ENCODE peak calls at places on chromosomes 2 and 18, in six cellular contexts. One of them, this sample, is unnamed.

GRCh38 chr2:32262105-32262504 is 2.6 kb downstream of the NLRC4 start:
- ATAC-seq in activated CD4-positive, alpha-beta T cell treated with anti-CD3 and anti-CD28 coated beads for 36 hours: no peak
- ATAC-seq in activated naive CD4-positive, alpha-beta T cell treated with anti-CD3 and anti-CD28 coated beads, Interleukin-2, amount 50 U/mL, for 72 hours: no peak
- ATAC-seq in CD4-positive, alpha-beta T cell: no peak
- ATAC-seq in upper lobe of right lung: peak; percentile 85
- ATAC-seq in stimulated activated naive CD8-positive, alpha-beta T cell treated with anti-CD3 and anti-CD28 coated beads, Interleukin-15, Interleukin-2, amounts not matched to agents 100 U/mL and 50 U/mL, for 24 hours: no peak
- ATAC-seq in this sample: no peak

GRCh38 chr18:74862094-74862493 is 264.4 kb downstream of the ZNF407 start:
- ATAC-seq in activated naive CD4-positive, alpha-beta T cell treated with anti-CD3 and anti-CD28 coated beads, Interleukin-2, amount 50 U/mL, for 72 hours: no peak
- ATAC-seq in CD4-positive, alpha-beta T cell: no peak
- ATAC-seq in stimulated activated naive CD8-positive, alpha-beta T cell treated with anti-CD3 and anti-CD28 coated beads, Interleukin-15, Interleukin-2, amounts not matched to agents 100 U/mL and 50 U/mL, for 24 hours: no peak
- ATAC-seq in upper lobe of right lung: no peak
- ATAC-seq in activated CD4-positive, alpha-beta T cell treated with anti-CD3 and anti-CD28 coated beads for 36 hours: no peak
- ATAC-seq in this sample: no peak

GRCh38 chr18:67805261-67805660 is 288.7 kb upstream of the DSEL start:
- ATAC-seq in upper lobe of right lung: no peak
- ATAC-seq in stimulated activated naive CD8-positive, alpha-beta T cell treated with anti-CD3 and anti-CD28 coated beads, Interleukin-15, Interleukin-2, amounts not matched to agents 100 U/mL and 50 U/mL, for 24 hours: no peak
- ATAC-seq in activated naive CD4-positive, alpha-beta T cell treated with anti-CD3 and anti-CD28 coated beads, Interleukin-2, amount 50 U/mL, for 72 hours: no peak
- ATAC-seq in CD4-positive, alpha-beta T cell: no peak
- ATAC-seq in activated CD4-positive, alpha-beta T cell treated with anti-CD3 and anti-CD28 coated beads for 36 hours: no peak
- ATAC-seq in this sample: no peak

GRCh38 chr18:2376707-2377106 is 194.6 kb downstream of the METTL4 start:
- ATAC-seq in upper lobe of right lung: no peak
- ATAC-seq in CD4-positive, alpha-beta T cell: no peak
- ATAC-seq in stimulated activated naive CD8-positive, alpha-beta T cell treated with anti-CD3 and anti-CD28 coated beads, Interleukin-15, Interleukin-2, amounts not matched to agents 100 U/mL and 50 U/mL, for 24 hours: no peak
- ATAC-seq in activated naive CD4-positive, alpha-beta T cell treated with anti-CD3 and anti-CD28 coated beads, Interleukin-2, amount 50 U/mL, for 72 hours: no peak
- ATAC-seq in activated CD4-positive, alpha-beta T cell treated with anti-CD3 and anti-CD28 coated beads for 36 hours: no peak
- ATAC-seq in this sample: no peak

GRCh38 chr2:120538691-120539420 is 192.9 kb downstream of the INHBB start:
- ATAC-seq in activated naive CD4-positive, alpha-beta T cell treated with anti-CD3 and anti-CD28 coated beads, Interleukin-2, amount 50 U/mL, for 72 hours: no peak
- ATAC-seq in activated CD4-positive, alpha-beta T cell treated with anti-CD3 and anti-CD28 coated beads for 36 hours: no peak
- ATAC-seq in stimulated activated naive CD8-positive, alpha-beta T cell treated with anti-CD3 and anti-CD28 coated beads, Interleukin-15, Interleukin-2, amounts not matched to agents 100 U/mL and 50 U/mL, for 24 hours: no peak
- ATAC-seq in CD4-positive, alpha-beta T cell: no peak
- ATAC-seq in upper lobe of right lung: no peak
- ATAC-seq in this sample: no peak

GRCh38 chr2:12819098-12819465 is 102.3 kb downstream of the TRIB2 start:
- ATAC-seq in activated naive CD4-positive, alpha-beta T cell treated with anti-CD3 and anti-CD28 coated beads, Interleukin-2, amount 50 U/mL, for 72 hours: no peak
- ATAC-seq in stimulated activated naive CD8-positive, alpha-beta T cell treated with anti-CD3 and anti-CD28 coated beads, Interleukin-15, Interleukin-2, amounts not matched to agents 100 U/mL and 50 U/mL, for 24 hours: no peak
- ATAC-seq in activated CD4-positive, alpha-beta T cell treated with anti-CD3 and anti-CD28 coated beads for 36 hours: no peak
- ATAC-seq in upper lobe of right lung: peak; percentile 86
- ATAC-seq in CD4-positive, alpha-beta T cell: no peak
- ATAC-seq in this sample: peak; percentile 92

GRCh38 chr2:185484601-185485000 is 254.0 kb upstream of the FSIP2 start:
- ATAC-seq in activated CD4-positive, alpha-beta T cell treated with anti-CD3 and anti-CD28 coated beads for 36 hours: no peak
- ATAC-seq in stimulated activated naive CD8-positive, alpha-beta T cell treated with anti-CD3 and anti-CD28 coated beads, Interleukin-15, Interleukin-2, amounts not matched to agents 100 U/mL and 50 U/mL, for 24 hours: no peak
- ATAC-seq in upper lobe of right lung: no peak
- ATAC-seq in CD4-positive, alpha-beta T cell: no peak
- ATAC-seq in activated naive CD4-positive, alpha-beta T cell treated with anti-CD3 and anti-CD28 coated beads, Interleukin-2, amount 50 U/mL, for 72 hours: no peak
- ATAC-seq in this sample: no peak

GRCh38 chr2:105144941-105145300 is 96.6 kb upstream of the GPR45 start:
- ATAC-seq in CD4-positive, alpha-beta T cell: no peak
- ATAC-seq in stimulated activated naive CD8-positive, alpha-beta T cell treated with anti-CD3 and anti-CD28 coated beads, Interleukin-15, Interleukin-2, amounts not matched to agents 100 U/mL and 50 U/mL, for 24 hours: peak; percentile 22
- ATAC-seq in activated naive CD4-positive, alpha-beta T cell treated with anti-CD3 and anti-CD28 coated beads, Interleukin-2, amount 50 U/mL, for 72 hours: peak; percentile 47
- ATAC-seq in activated CD4-positive, alpha-beta T cell treated with anti-CD3 and anti-CD28 coated beads for 36 hours: peak; percentile 75
- ATAC-seq in upper lobe of right lung: no peak
- ATAC-seq in this sample: no peak

GRCh38 chr2:229243880-229244560 is 27.1 kb downstream of the PID1 start:
- ATAC-seq in activated naive CD4-positive, alpha-beta T cell treated with anti-CD3 and anti-CD28 coated beads, Interleukin-2, amount 50 U/mL, for 72 hours: no peak
- ATAC-seq in activated CD4-positive, alpha-beta T cell treated with anti-CD3 and anti-CD28 coated beads for 36 hours: no peak
- ATAC-seq in CD4-positive, alpha-beta T cell: no peak
- ATAC-seq in stimulated activated naive CD8-positive, alpha-beta T cell treated with anti-CD3 and anti-CD28 coated beads, Interleukin-15, Interleukin-2, amounts not matched to agents 100 U/mL and 50 U/mL, for 24 hours: no peak
- ATAC-seq in upper lobe of right lung: no peak
- ATAC-seq in this sample: no peak

GRCh38 chr2:60899892-60900249 is 18.5 kb downstream of the REL start:
- ATAC-seq in activated naive CD4-positive, alpha-beta T cell treated with anti-CD3 and anti-CD28 coated beads, Interleukin-2, amount 50 U/mL, for 72 hours: peak; percentile 33
- ATAC-seq in stimulated activated naive CD8-positive, alpha-beta T cell treated with anti-CD3 and anti-CD28 coated beads, Interleukin-15, Interleukin-2, amounts not matched to agents 100 U/mL and 50 U/mL, for 24 hours: peak; percentile 64
- ATAC-seq in CD4-positive, alpha-beta T cell: no peak
- ATAC-seq in activated CD4-positive, alpha-beta T cell treated with anti-CD3 and anti-CD28 coated beads for 36 hours: peak; percentile 66
- ATAC-seq in upper lobe of right lung: no peak
- ATAC-seq in this sample: no peak

GRCh38 chr2:194720461-194720860 is 936.6 kb upstream of the SLC39A10 start:
- ATAC-seq in activated CD4-positive, alpha-beta T cell treated with anti-CD3 and anti-CD28 coated beads for 36 hours: no peak
- ATAC-seq in stimulated activated naive CD8-positive, alpha-beta T cell treated with anti-CD3 and anti-CD28 coated beads, Interleukin-15, Interleukin-2, amounts not matched to agents 100 U/mL and 50 U/mL, for 24 hours: no peak
- ATAC-seq in activated naive CD4-positive, alpha-beta T cell treated with anti-CD3 and anti-CD28 coated beads, Interleukin-2, amount 50 U/mL, for 72 hours: no peak
- ATAC-seq in CD4-positive, alpha-beta T cell: no peak
- ATAC-seq in upper lobe of right lung: no peak
- ATAC-seq in this sample: no peak

GRCh38 chr18:35695803-35696202 is 114.3 kb downstream of the GALNT1 start:
- ATAC-seq in stimulated activated naive CD8-positive, alpha-beta T cell treated with anti-CD3 and anti-CD28 coated beads, Interleukin-15, Interleukin-2, amounts not matched to agents 100 U/mL and 50 U/mL, for 24 hours: no peak
- ATAC-seq in CD4-positive, alpha-beta T cell: no peak
- ATAC-seq in upper lobe of right lung: no peak
- ATAC-seq in activated naive CD4-positive, alpha-beta T cell treated with anti-CD3 and anti-CD28 coated beads, Interleukin-2, amount 50 U/mL, for 72 hours: no peak
- ATAC-seq in activated CD4-positive, alpha-beta T cell treated with anti-CD3 and anti-CD28 coated beads for 36 hours: no peak
- ATAC-seq in this sample: no peak

GRCh38 chr2:150272404-150272803 is 215.1 kb downstream of the RND3 start:
- ATAC-seq in activated naive CD4-positive, alpha-beta T cell treated with anti-CD3 and anti-CD28 coated beads, Interleukin-2, amount 50 U/mL, for 72 hours: no peak
- ATAC-seq in stimulated activated naive CD8-positive, alpha-beta T cell treated with anti-CD3 and anti-CD28 coated beads, Interleukin-15, Interleukin-2, amounts not matched to agents 100 U/mL and 50 U/mL, for 24 hours: no peak
- ATAC-seq in activated CD4-positive, alpha-beta T cell treated with anti-CD3 and anti-CD28 coated beads for 36 hours: no peak
- ATAC-seq in CD4-positive, alpha-beta T cell: no peak
- ATAC-seq in upper lobe of right lung: no peak
- ATAC-seq in this sample: no peak

GRCh38 chr2:235621736-235622135 is 127.9 kb downstream of the AGAP1 start:
- ATAC-seq in activated CD4-positive, alpha-beta T cell treated with anti-CD3 and anti-CD28 coated beads for 36 hours: no peak
- ATAC-seq in activated naive CD4-positive, alpha-beta T cell treated with anti-CD3 and anti-CD28 coated beads, Interleukin-2, amount 50 U/mL, for 72 hours: no peak
- ATAC-seq in upper lobe of right lung: no peak
- ATAC-seq in CD4-positive, alpha-beta T cell: no peak
- ATAC-seq in stimulated activated naive CD8-positive, alpha-beta T cell treated with anti-CD3 and anti-CD28 coated beads, Interleukin-15, Interleukin-2, amounts not matched to agents 100 U/mL and 50 U/mL, for 24 hours: no peak
- ATAC-seq in this sample: no peak

GRCh38 chr2:241120440-241120839 is 18.4 kb upstream of the MTERF4 start:
- ATAC-seq in activated CD4-positive, alpha-beta T cell treated with anti-CD3 and anti-CD28 coated beads for 36 hours: peak; percentile 61
- ATAC-seq in activated naive CD4-positive, alpha-beta T cell treated with anti-CD3 and anti-CD28 coated beads, Interleukin-2, amount 50 U/mL, for 72 hours: no peak
- ATAC-seq in upper lobe of right lung: no peak
- ATAC-seq in stimulated activated naive CD8-positive, alpha-beta T cell treated with anti-CD3 and anti-CD28 coated beads, Interleukin-15, Interleukin-2, amounts not matched to agents 100 U/mL and 50 U/mL, for 24 hours: peak; percentile 34
- ATAC-seq in CD4-positive, alpha-beta T cell: no peak
- ATAC-seq in this sample: no peak

GRCh38 chr2:73076701-73077423 is 5.3 kb upstream of the SFXN5 start:
- ATAC-seq in CD4-positive, alpha-beta T cell: no peak
- ATAC-seq in stimulated activated naive CD8-positive, alpha-beta T cell treated with anti-CD3 and anti-CD28 coated beads, Interleukin-15, Interleukin-2, amounts not matched to agents 100 U/mL and 50 U/mL, for 24 hours: no peak
- ATAC-seq in activated naive CD4-positive, alpha-beta T cell treated with anti-CD3 and anti-CD28 coated beads, Interleukin-2, amount 50 U/mL, for 72 hours: no peak
- ATAC-seq in upper lobe of right lung: no peak
- ATAC-seq in activated CD4-positive, alpha-beta T cell treated with anti-CD3 and anti-CD28 coated beads for 36 hours: no peak
- ATAC-seq in this sample: no peak

GRCh38 chr2:54866868-54867267 is 143.4 kb downstream of the EML6 start:
- ATAC-seq in upper lobe of right lung: no peak
- ATAC-seq in activated CD4-positive, alpha-beta T cell treated with anti-CD3 and anti-CD28 coated beads for 36 hours: peak; percentile 33
- ATAC-seq in stimulated activated naive CD8-positive, alpha-beta T cell treated with anti-CD3 and anti-CD28 coated beads, Interleukin-15, Interleukin-2, amounts not matched to agents 100 U/mL and 50 U/mL, for 24 hours: peak; percentile 52
- ATAC-seq in CD4-positive, alpha-beta T cell: no peak
- ATAC-seq in activated naive CD4-positive, alpha-beta T cell treated with anti-CD3 and anti-CD28 coated beads, Interleukin-2, amount 50 U/mL, for 72 hours: peak; percentile 18
- ATAC-seq in this sample: no peak

GRCh38 chr2:61707984-61708852 is 145.6 kb downstream of the FAM161A start:
- ATAC-seq in activated naive CD4-positive, alpha-beta T cell treated with anti-CD3 and anti-CD28 coated beads, Interleukin-2, amount 50 U/mL, for 72 hours: peak; percentile 87
- ATAC-seq in stimulated activated naive CD8-positive, alpha-beta T cell treated with anti-CD3 and anti-CD28 coated beads, Interleukin-15, Interleukin-2, amounts not matched to agents 100 U/mL and 50 U/mL, for 24 hours: peak; percentile 80
- ATAC-seq in activated CD4-positive, alpha-beta T cell treated with anti-CD3 and anti-CD28 coated beads for 36 hours: peak; percentile 100
- ATAC-seq in upper lobe of right lung: peak; percentile 76
- ATAC-seq in CD4-positive, alpha-beta T cell: no peak
- ATAC-seq in this sample: peak; percentile 55

GRCh38 chr2:30310955-30311354 is 79.6 kb downstream of the LBH start:
- ATAC-seq in stimulated activated naive CD8-positive, alpha-beta T cell treated with anti-CD3 and anti-CD28 coated beads, Interleukin-15, Interleukin-2, amounts not matched to agents 100 U/mL and 50 U/mL, for 24 hours: peak; percentile 51
- ATAC-seq in CD4-positive, alpha-beta T cell: no peak
- ATAC-seq in activated naive CD4-positive, alpha-beta T cell treated with anti-CD3 and anti-CD28 coated beads, Interleukin-2, amount 50 U/mL, for 72 hours: no peak
- ATAC-seq in activated CD4-positive, alpha-beta T cell treated with anti-CD3 and anti-CD28 coated beads for 36 hours: no peak
- ATAC-seq in upper lobe of right lung: no peak
- ATAC-seq in this sample: no peak

GRCh38 chr2:85785871-85786270 is 32.1 kb downstream of the ATOH8 start:
- ATAC-seq in activated CD4-positive, alpha-beta T cell treated with anti-CD3 and anti-CD28 coated beads for 36 hours: no peak
- ATAC-seq in stimulated activated naive CD8-positive, alpha-beta T cell treated with anti-CD3 and anti-CD28 coated beads, Interleukin-15, Interleukin-2, amounts not matched to agents 100 U/mL and 50 U/mL, for 24 hours: no peak
- ATAC-seq in CD4-positive, alpha-beta T cell: no peak
- ATAC-seq in upper lobe of right lung: no peak
- ATAC-seq in activated naive CD4-positive, alpha-beta T cell treated with anti-CD3 and anti-CD28 coated beads, Interleukin-2, amount 50 U/mL, for 72 hours: no peak
- ATAC-seq in this sample: peak; percentile 8

GRCh38 chr2:220221904-220222495 is 594.6 kb downstream of the SLC4A3 start:
- ATAC-seq in CD4-positive, alpha-beta T cell: no peak
- ATAC-seq in activated CD4-positive, alpha-beta T cell treated with anti-CD3 and anti-CD28 coated beads for 36 hours: no peak
- ATAC-seq in stimulated activated naive CD8-positive, alpha-beta T cell treated with anti-CD3 and anti-CD28 coated beads, Interleukin-15, Interleukin-2, amounts not matched to agents 100 U/mL and 50 U/mL, for 24 hours: no peak
- ATAC-seq in upper lobe of right lung: no peak
- ATAC-seq in activated naive CD4-positive, alpha-beta T cell treated with anti-CD3 and anti-CD28 coated beads, Interleukin-2, amount 50 U/mL, for 72 hours: no peak
- ATAC-seq in this sample: no peak

GRCh38 chr18:32324173-32324572 is 134.3 kb downstream of the MEP1B start:
- ATAC-seq in activated CD4-positive, alpha-beta T cell treated with anti-CD3 and anti-CD28 coated beads for 36 hours: no peak
- ATAC-seq in stimulated activated naive CD8-positive, alpha-beta T cell treated with anti-CD3 and anti-CD28 coated beads, Interleukin-15, Interleukin-2, amounts not matched to agents 100 U/mL and 50 U/mL, for 24 hours: no peak
- ATAC-seq in CD4-positive, alpha-beta T cell: no peak
- ATAC-seq in upper lobe of right lung: peak; percentile 31
- ATAC-seq in activated naive CD4-positive, alpha-beta T cell treated with anti-CD3 and anti-CD28 coated beads, Interleukin-2, amount 50 U/mL, for 72 hours: no peak
- ATAC-seq in this sample: peak; percentile 72

GRCh38 chr2:191714925-191715324 is 37.0 kb downstream of the NABP1 start:
- ATAC-seq in activated naive CD4-positive, alpha-beta T cell treated with anti-CD3 and anti-CD28 coated beads, Interleukin-2, amount 50 U/mL, for 72 hours: no peak
- ATAC-seq in CD4-positive, alpha-beta T cell: no peak
- ATAC-seq in stimulated activated naive CD8-positive, alpha-beta T cell treated with anti-CD3 and anti-CD28 coated beads, Interleukin-15, Interleukin-2, amounts not matched to agents 100 U/mL and 50 U/mL, for 24 hours: no peak
- ATAC-seq in upper lobe of right lung: no peak
- ATAC-seq in activated CD4-positive, alpha-beta T cell treated with anti-CD3 and anti-CD28 coated beads for 36 hours: no peak
- ATAC-seq in this sample: no peak

GRCh38 chr18:75250471-75250821 is 39.8 kb downstream of the TSHZ1 start:
- ATAC-seq in upper lobe of right lung: peak; percentile 37
- ATAC-seq in CD4-positive, alpha-beta T cell: no peak
- ATAC-seq in activated CD4-positive, alpha-beta T cell treated with anti-CD3 and anti-CD28 coated beads for 36 hours: no peak
- ATAC-seq in stimulated activated naive CD8-positive, alpha-beta T cell treated with anti-CD3 and anti-CD28 coated beads, Interleukin-15, Interleukin-2, amounts not matched to agents 100 U/mL and 50 U/mL, for 24 hours: no peak
- ATAC-seq in activated naive CD4-positive, alpha-beta T cell treated with anti-CD3 and anti-CD28 coated beads, Interleukin-2, amount 50 U/mL, for 72 hours: no peak
- ATAC-seq in this sample: no peak

GRCh38 chr18:54357082-54357659 is 487 bp downstream of the STARD6 start:
- ATAC-seq in activated naive CD4-positive, alpha-beta T cell treated with anti-CD3 and anti-CD28 coated beads, Interleukin-2, amount 50 U/mL, for 72 hours: no peak
- ATAC-seq in activated CD4-positive, alpha-beta T cell treated with anti-CD3 and anti-CD28 coated beads for 36 hours: peak; percentile 41
- ATAC-seq in upper lobe of right lung: no peak
- ATAC-seq in stimulated activated naive CD8-positive, alpha-beta T cell treated with anti-CD3 and anti-CD28 coated beads, Interleukin-15, Interleukin-2, amounts not matched to agents 100 U/mL and 50 U/mL, for 24 hours: peak; percentile 58
- ATAC-seq in CD4-positive, alpha-beta T cell: peak; percentile 15
- ATAC-seq in this sample: peak; percentile 49

GRCh38 chr2:6896930-6897759 is 19.6 kb downstream of the RSAD2 start:
- ATAC-seq in activated CD4-positive, alpha-beta T cell treated with anti-CD3 and anti-CD28 coated beads for 36 hours: peak; percentile 69
- ATAC-seq in upper lobe of right lung: no peak
- ATAC-seq in CD4-positive, alpha-beta T cell: peak; percentile 49
- ATAC-seq in activated naive CD4-positive, alpha-beta T cell treated with anti-CD3 and anti-CD28 coated beads, Interleukin-2, amount 50 U/mL, for 72 hours: peak; percentile 50
- ATAC-seq in stimulated activated naive CD8-positive, alpha-beta T cell treated with anti-CD3 and anti-CD28 coated beads, Interleukin-15, Interleukin-2, amounts not matched to agents 100 U/mL and 50 U/mL, for 24 hours: no peak
- ATAC-seq in this sample: no peak

GRCh38 chr2:231785822-231786176 is 446 bp upstream of the COPS7B start:
- ATAC-seq in activated CD4-positive, alpha-beta T cell treated with anti-CD3 and anti-CD28 coated beads for 36 hours: no peak
- ATAC-seq in CD4-positive, alpha-beta T cell: no peak
- ATAC-seq in activated naive CD4-positive, alpha-beta T cell treated with anti-CD3 and anti-CD28 coated beads, Interleukin-2, amount 50 U/mL, for 72 hours: no peak
- ATAC-seq in stimulated activated naive CD8-positive, alpha-beta T cell treated with anti-CD3 and anti-CD28 coated beads, Interleukin-15, Interleukin-2, amounts not matched to agents 100 U/mL and 50 U/mL, for 24 hours: no peak
- ATAC-seq in upper lobe of right lung: no peak
- ATAC-seq in this sample: no peak

GRCh38 chr18:54822872-54823845 is 5.1 kb upstream of the RAB27B start:
- ATAC-seq in activated naive CD4-positive, alpha-beta T cell treated with anti-CD3 and anti-CD28 coated beads, Interleukin-2, amount 50 U/mL, for 72 hours: no peak
- ATAC-seq in stimulated activated naive CD8-positive, alpha-beta T cell treated with anti-CD3 and anti-CD28 coated beads, Interleukin-15, Interleukin-2, amounts not matched to agents 100 U/mL and 50 U/mL, for 24 hours: no peak
- ATAC-seq in CD4-positive, alpha-beta T cell: no peak
- ATAC-seq in activated CD4-positive, alpha-beta T cell treated with anti-CD3 and anti-CD28 coated beads for 36 hours: no peak
- ATAC-seq in upper lobe of right lung: peak; percentile 53
- ATAC-seq in this sample: no peak

GRCh38 chr2:138124521-138124920 is 160.2 kb downstream of the HNMT start:
- ATAC-seq in stimulated activated naive CD8-positive, alpha-beta T cell treated with anti-CD3 and anti-CD28 coated beads, Interleukin-15, Interleukin-2, amounts not matched to agents 100 U/mL and 50 U/mL, for 24 hours: no peak
- ATAC-seq in CD4-positive, alpha-beta T cell: no peak
- ATAC-seq in activated naive CD4-positive, alpha-beta T cell treated with anti-CD3 and anti-CD28 coated beads, Interleukin-2, amount 50 U/mL, for 72 hours: no peak
- ATAC-seq in upper lobe of right lung: no peak
- ATAC-seq in activated CD4-positive, alpha-beta T cell treated with anti-CD3 and anti-CD28 coated beads for 36 hours: no peak
- ATAC-seq in this sample: no peak

GRCh38 chr2:25305197-25305596 is 36.5 kb downstream of the DNMT3A start:
- ATAC-seq in activated CD4-positive, alpha-beta T cell treated with anti-CD3 and anti-CD28 coated beads for 36 hours: no peak
- ATAC-seq in activated naive CD4-positive, alpha-beta T cell treated with anti-CD3 and anti-CD28 coated beads, Interleukin-2, amount 50 U/mL, for 72 hours: no peak
- ATAC-seq in upper lobe of right lung: no peak
- ATAC-seq in stimulated activated naive CD8-positive, alpha-beta T cell treated with anti-CD3 and anti-CD28 coated beads, Interleukin-15, Interleukin-2, amounts not matched to agents 100 U/mL and 50 U/mL, for 24 hours: no peak
- ATAC-seq in CD4-positive, alpha-beta T cell: peak; percentile 61
- ATAC-seq in this sample: no peak

GRCh38 chr2:75424936-75425619 is 135.7 kb downstream of the EVA1A start:
- ATAC-seq in upper lobe of right lung: peak; percentile 85
- ATAC-seq in activated naive CD4-positive, alpha-beta T cell treated with anti-CD3 and anti-CD28 coated beads, Interleukin-2, amount 50 U/mL, for 72 hours: no peak
- ATAC-seq in CD4-positive, alpha-beta T cell: no peak
- ATAC-seq in activated CD4-positive, alpha-beta T cell treated with anti-CD3 and anti-CD28 coated beads for 36 hours: no peak
- ATAC-seq in stimulated activated naive CD8-positive, alpha-beta T cell treated with anti-CD3 and anti-CD28 coated beads, Interleukin-15, Interleukin-2, amounts not matched to agents 100 U/mL and 50 U/mL, for 24 hours: no peak
- ATAC-seq in this sample: no peak

GRCh38 chr18:57004366-57005121 is 142.3 kb upstream of the BOD1L2 start:
- ATAC-seq in activated naive CD4-positive, alpha-beta T cell treated with anti-CD3 and anti-CD28 coated beads, Interleukin-2, amount 50 U/mL, for 72 hours: peak; percentile 99
- ATAC-seq in activated CD4-positive, alpha-beta T cell treated with anti-CD3 and anti-CD28 coated beads for 36 hours: peak; percentile 96
- ATAC-seq in upper lobe of right lung: peak; percentile 39
- ATAC-seq in stimulated activated naive CD8-positive, alpha-beta T cell treated with anti-CD3 and anti-CD28 coated beads, Interleukin-15, Interleukin-2, amounts not matched to agents 100 U/mL and 50 U/mL, for 24 hours: peak; percentile 96
- ATAC-seq in CD4-positive, alpha-beta T cell: peak; percentile 55
- ATAC-seq in this sample: no peak

GRCh38 chr2:143140864-143141637 is 11.8 kb downstream of the ARHGAP15 start:
- ATAC-seq in CD4-positive, alpha-beta T cell: no peak
- ATAC-seq in activated CD4-positive, alpha-beta T cell treated with anti-CD3 and anti-CD28 coated beads for 36 hours: peak; percentile 63
- ATAC-seq in upper lobe of right lung: peak; percentile 81
- ATAC-seq in stimulated activated naive CD8-positive, alpha-beta T cell treated with anti-CD3 and anti-CD28 coated beads, Interleukin-15, Interleukin-2, amounts not matched to agents 100 U/mL and 50 U/mL, for 24 hours: peak; percentile 65
- ATAC-seq in activated naive CD4-positive, alpha-beta T cell treated with anti-CD3 and anti-CD28 coated beads, Interleukin-2, amount 50 U/mL, for 72 hours: peak; percentile 69
- ATAC-seq in this sample: no peak

GRCh38 chr2:25417715-25418369 is 76.1 kb upstream of the DNMT3A start:
- ATAC-seq in activated CD4-positive, alpha-beta T cell treated with anti-CD3 and anti-CD28 coated beads for 36 hours: no peak
- ATAC-seq in stimulated activated naive CD8-positive, alpha-beta T cell treated with anti-CD3 and anti-CD28 coated beads, Interleukin-15, Interleukin-2, amounts not matched to agents 100 U/mL and 50 U/mL, for 24 hours: no peak
- ATAC-seq in CD4-positive, alpha-beta T cell: no peak
- ATAC-seq in activated naive CD4-positive, alpha-beta T cell treated with anti-CD3 and anti-CD28 coated beads, Interleukin-2, amount 50 U/mL, for 72 hours: no peak
- ATAC-seq in upper lobe of right lung: no peak
- ATAC-seq in this sample: no peak

GRCh38 chr18:8380926-8381325 is 228.3 kb upstream of the RAB12 start:
- ATAC-seq in activated naive CD4-positive, alpha-beta T cell treated with anti-CD3 and anti-CD28 coated beads, Interleukin-2, amount 50 U/mL, for 72 hours: no peak
- ATAC-seq in stimulated activated naive CD8-positive, alpha-beta T cell treated with anti-CD3 and anti-CD28 coated beads, Interleukin-15, Interleukin-2, amounts not matched to agents 100 U/mL and 50 U/mL, for 24 hours: no peak
- ATAC-seq in CD4-positive, alpha-beta T cell: no peak
- ATAC-seq in upper lobe of right lung: no peak
- ATAC-seq in activated CD4-positive, alpha-beta T cell treated with anti-CD3 and anti-CD28 coated beads for 36 hours: no peak
- ATAC-seq in this sample: no peak

GRCh38 chr18:23143059-23143831 is 8.0 kb downstream of the CABLES1 start:
- ATAC-seq in CD4-positive, alpha-beta T cell: no peak
- ATAC-seq in activated CD4-positive, alpha-beta T cell treated with anti-CD3 and anti-CD28 coated beads for 36 hours: peak; percentile 78
- ATAC-seq in activated naive CD4-positive, alpha-beta T cell treated with anti-CD3 and anti-CD28 coated beads, Interleukin-2, amount 50 U/mL, for 72 hours: peak; percentile 45
- ATAC-seq in stimulated activated naive CD8-positive, alpha-beta T cell treated with anti-CD3 and anti-CD28 coated beads, Interleukin-15, Interleukin-2, amounts not matched to agents 100 U/mL and 50 U/mL, for 24 hours: peak; percentile 62
- ATAC-seq in upper lobe of right lung: peak; percentile 86
- ATAC-seq in this sample: peak; percentile 80

This sample was measured in gastroesophageal sphincter.